ENCODE peak calls at places on chromosomes 13 and 19, in four cellular contexts. O is kidney epithelial cell; D is heart right ventricle; M is CD8-positive, alpha-beta memory T cell. G is an unnamed sample.

GRCh38 chr19:53945441-53945840 is 17.3 kb upstream of the CACNG8 start:
- DNase-seq in O (no peak), D (no peak), M (no peak), G (no peak)

GRCh38 chr19:40693896-40694295 is 3.4 kb upstream of the NUMBL start:
- DNase-seq in O (no peak), D (no peak), M (no peak), G (no peak)

GRCh38 chr19:7871530-7872305 is 2.5 kb downstream of the PRR36 start:
- DNase-seq in O (peak), D (peak), M (peak), G (peak)

GRCh38 chr13:61013782-61014181 is 401.9 kb downstream of the PCDH20 start:
- DNase-seq in O (no peak), D (no peak), M (no peak), G (no peak)

GRCh38 chr19:33280351-33280921 is 21.9 kb downstream of the CEBPA start:
- DNase-seq in O (no peak), D (no peak), M (no peak), G (no peak)

GRCh38 chr13:24180743-24181384 is 20.3 kb downstream of the SPATA13 start:
- DNase-seq in O (no peak), D (no peak), M (no peak), G (no peak)

GRCh38 chr19:34363094-34363493 is 1.9 kb upstream of the GPI start:
- DNase-seq in O (no peak), D (no peak), M (no peak), G (no peak)

GRCh38 chr13:40363653-40364052 is 302.8 kb downstream of the FOXO1 start:
- DNase-seq in O (no peak), D (no peak), M (no peak), G (no peak)

GRCh38 chr13:98466634-98467236 is 110.2 kb downstream of the STK24 start:
- DNase-seq in O (no peak), D (peak), M (no peak), G (peak)

GRCh38 chr13:100954430-100955361 is 280.1 kb upstream of the TMTC4 start:
- DNase-seq in O (no peak), D (no peak), M (no peak), G (no peak)

GRCh38 chr19:51742736-51743288 is 8.9 kb downstream of the FPR1 start:
- DNase-seq in O (peak), D (no peak), M (no peak), G (no peak)

GRCh38 chr13:51607165-51607564 is 22.9 kb downstream of the WDFY2 start:
- DNase-seq in O (no peak), D (no peak), M (no peak), G (no peak)

GRCh38 chr19:3289971-3290569 is 65.6 kb downstream of the CELF5 start:
- DNase-seq in O (no peak), D (no peak), M (no peak), G (no peak)

GRCh38 chr19:56403261-56403660 is 871 bp upstream of the ZNF583 start:
- DNase-seq in O (no peak), D (no peak), M (no peak), G (no peak)

GRCh38 chr19:57850553-57851017 is 926 bp downstream of the ZNF587 start:
- DNase-seq in O (peak), D (no peak), M (no peak), G (no peak)

GRCh38 chr13:77056382-77056781 is 29.4 kb upstream of the FBXL3 start:
- DNase-seq in O (peak), D (no peak), M (no peak), G (no peak)

GRCh38 chr13:28755546-28755870 is 36.7 kb upstream of the SLC46A3 start:
- DNase-seq in O (no peak), D (no peak), M (no peak), G (no peak)

GRCh38 chr13:106391271-106391670 is 144.2 kb downstream of the EFNB2 start:
- DNase-seq in O (no peak), D (no peak), M (no peak), G (no peak)

GRCh38 chr19:11673608-11674041 is 65.1 kb downstream of the ZNF823 start:
- DNase-seq in O (no peak), D (peak), M (no peak), G (no peak)

GRCh38 chr13:98845726-98846125 is 93.3 kb upstream of the SLC15A1 start:
- DNase-seq in O (no peak), D (no peak), M (no peak), G (no peak)

GRCh38 chr13:45564108-45564507 is 51.4 kb downstream of the ERICH6B start:
- DNase-seq in O (peak), D (no peak), M (no peak), G (no peak)

GRCh38 chr19:19525611-19526380 is 2.9 kb upstream of the YJEFN3 start:
- DNase-seq in O (no peak), D (no peak), M (no peak), G (no peak)

GRCh38 chr19:44111910-44112463 is 1.2 kb upstream of the ZNF225 start:
- DNase-seq in O (peak), D (no peak), M (no peak), G (no peak)

GRCh38 chr19:10118960-10119359 is 739 bp downstream of the EIF3G start:
- DNase-seq in O (no peak), D (no peak), M (peak), G (no peak)

GRCh38 chr19:4430760-4431159 is 26.8 kb downstream of the UBXN6 start:
- DNase-seq in O (no peak), D (no peak), M (no peak), G (no peak)

GRCh38 chr13:98785968-98786367 is 33.5 kb upstream of the SLC15A1 start:
- DNase-seq in O (peak), D (no peak), M (no peak), G (no peak)

GRCh38 chr19:52638601-52639000 is 446 bp upstream of the ZNF83 start:
- DNase-seq in O (no peak), D (peak), M (no peak), G (no peak)

GRCh38 chr13:48876289-48876688 is 99.4 kb upstream of the FNDC3A start:
- DNase-seq in O (no peak), D (no peak), M (no peak), G (no peak)

GRCh38 chr19:46511237-46511636 is 15.6 kb upstream of the PNMA8B start:
- DNase-seq in O (no peak), D (no peak), M (no peak), G (no peak)

GRCh38 chr19:31119951-31120690 is 229.1 kb downstream of the TSHZ3 start:
- DNase-seq in O (no peak), D (no peak), M (no peak), G (no peak)

GRCh38 chr13:25738797-25739196 is 313.0 kb downstream of the SHISA2 start:
- DNase-seq in O (no peak), D (no peak), M (no peak), G (no peak)

GRCh38 chr13:42574011-42574410 is at the start of gene TNFSF11:
- DNase-seq in O (no peak), D (no peak), M (no peak), G (no peak)

GRCh38 chr13:99926014-99926731 is 45.4 kb downstream of the ZIC5 start:
- DNase-seq in O (peak), D (no peak), M (no peak), G (no peak)

GRCh38 chr19:39792999-39793546 is 14.4 kb downstream of the LEUTX start:
- DNase-seq in O (peak), D (peak), M (peak), G (peak)

GRCh38 chr19:39408392-39409206 is 2.0 kb downstream of the ZFP36 start:
- DNase-seq in O (no peak), D (no peak), M (peak), G (no peak)

GRCh38 chr13:29561918-29562317 is 33.6 kb downstream of the SLC7A1 start:
- DNase-seq in O (no peak), D (no peak), M (no peak), G (no peak)

GRCh38 chr19:21434516-21434915 is 37.6 kb downstream of the ZNF493 start:
- DNase-seq in O (no peak), D (no peak), M (no peak), G (no peak)

GRCh38 chr19:48190288-48191284 is 20.1 kb downstream of the ZSWIM9 start:
- DNase-seq in O (peak), D (no peak), M (peak), G (no peak)

G was measured in T-helper 2 cell.